ENCODE peak calls at places on chromosomes 4 and X, in seven cellular contexts. I is colonic mucosa, G is H1, E is RWPE1, Y is transverse colon, J is foreskin fibroblast, T is nephron progenitor cell. F is an unnamed sample.

GRCh38 chr4:140237616-140238352 is 83.8 kb upstream of the MAML3 start:
- DNase-seq in I (peak; percentile 80), G (peak; percentile 71), E (no peak), Y (peak; percentile 71), J (peak; percentile 98), T (peak; percentile 65), F (peak; percentile 91)

GRCh38 chr4:185115827-185116232 is 27.2 kb upstream of the SLC25A4 start:
- DNase-seq in I (peak; percentile 56), G (peak; percentile 52), E (no peak), Y (peak; percentile 24), J (peak; percentile 81), T (peak; percentile 59), F (peak; percentile 94)

GRCh38 chr4:10260777-10261176 is 144.2 kb upstream of the WDR1 start:
- DNase-seq in I (no peak), G (no peak), E (no peak), Y (no peak), J (no peak), T (no peak), F (no peak)

GRCh38 chrX:40327085-40327484 is 229.3 kb upstream of the BCOR start:
- DNase-seq in I (no peak), G (no peak), E (no peak), Y (no peak), J (no peak), T (no peak), F (no peak)

GRCh38 chr4:23023121-23023520 is 330.4 kb downstream of the GBA3 start:
- DNase-seq in I (no peak), G (no peak), E (no peak), Y (no peak), J (no peak), T (no peak), F (no peak)

GRCh38 chr4:82811838-82812672 is 13.5 kb upstream of the SCD5 start:
- DNase-seq in I (no peak), G (no peak), E (no peak), Y (no peak), J (no peak), T (no peak), F (no peak)

GRCh38 chr4:55020131-55020530 is 105.3 kb downstream of the KDR start:
- DNase-seq in I (no peak), G (no peak), E (no peak), Y (no peak), J (no peak), T (no peak), F (no peak)

GRCh38 chr4:94892051-94892450 is 134.3 kb downstream of the BMPR1B start:
- DNase-seq in I (no peak), G (no peak), E (peak; percentile 7), Y (no peak), J (no peak), T (no peak), F (no peak)

GRCh38 chr4:151117371-151117962 is 18.0 kb downstream of the RPS3A start:
- DNase-seq in I (peak; percentile 64), G (peak; percentile 78), E (peak; percentile 65), Y (peak; percentile 63), J (peak; percentile 50), T (peak; percentile 70), F (peak; percentile 82)

GRCh38 chr4:61605971-61606370 is 405.8 kb downstream of the ADGRL3 start:
- DNase-seq in I (no peak), G (no peak), E (no peak), Y (no peak), J (no peak), T (no peak), F (no peak)

GRCh38 chr4:26425953-26426352 is 64.3 kb downstream of the CCKAR start:
- DNase-seq in I (no peak), G (no peak), E (no peak), Y (no peak), J (no peak), T (no peak), F (no peak)

GRCh38 chr4:57080781-57081650 is 29.2 kb downstream of the IGFBP7 start:
- DNase-seq in I (no peak), G (no peak), E (peak; percentile 93), Y (no peak), J (peak; percentile 95), T (no peak), F (peak; percentile 96)

GRCh38 chrX:8939344-8939743 is 94.6 kb downstream of the FAM9B start:
- DNase-seq in I (no peak), G (no peak), E (no peak), Y (no peak), J (no peak), T (no peak), F (no peak)

GRCh38 chrX:52852110-52852872 is 15.6 kb downstream of the XAGE3 start:
- DNase-seq in I (no peak), G (no peak), E (no peak), Y (no peak), J (peak; percentile 43), T (no peak), F (peak; percentile 21)

GRCh38 chr4:120829113-120829831 is 93.3 kb downstream of the PRDM5 start:
- DNase-seq in I (no peak), G (no peak), E (no peak), Y (no peak), J (no peak), T (no peak), F (peak; percentile 18)

GRCh38 chr4:117889978-117890377 is 144.3 kb upstream of the NDST3 start:
- DNase-seq in I (no peak), G (no peak), E (no peak), Y (no peak), J (no peak), T (no peak), F (no peak)

GRCh38 chrX:154836163-154836562 is 1.7 kb upstream of the SMIM9 start:
- DNase-seq in I (no peak), G (no peak), E (no peak), Y (no peak), J (no peak), T (no peak), F (no peak)

GRCh38 chr4:161714022-161714751 is 449.6 kb downstream of the FSTL5 start:
- DNase-seq in I (no peak), G (no peak), E (peak; percentile 70), Y (no peak), J (peak; percentile 84), T (no peak), F (peak; percentile 2)

GRCh38 chr4:185396724-185397402 is at the start of gene ANKRD37:
- DNase-seq in I (peak; percentile 57), G (peak; percentile 92), E (peak; percentile 38), Y (peak; percentile 62), J (no peak), T (no peak), F (peak; percentile 44)

GRCh38 chr4:3290889-3291321 is 1.9 kb upstream of the RGS12 start:
- DNase-seq in I (peak; percentile 20), G (no peak), E (no peak), Y (no peak), J (no peak), T (no peak), F (no peak)

GRCh38 chrX:71489540-71489939 is 43.4 kb upstream of the OGT start:
- DNase-seq in I (no peak), G (no peak), E (no peak), Y (no peak), J (no peak), T (no peak), F (no peak)

DNA sequence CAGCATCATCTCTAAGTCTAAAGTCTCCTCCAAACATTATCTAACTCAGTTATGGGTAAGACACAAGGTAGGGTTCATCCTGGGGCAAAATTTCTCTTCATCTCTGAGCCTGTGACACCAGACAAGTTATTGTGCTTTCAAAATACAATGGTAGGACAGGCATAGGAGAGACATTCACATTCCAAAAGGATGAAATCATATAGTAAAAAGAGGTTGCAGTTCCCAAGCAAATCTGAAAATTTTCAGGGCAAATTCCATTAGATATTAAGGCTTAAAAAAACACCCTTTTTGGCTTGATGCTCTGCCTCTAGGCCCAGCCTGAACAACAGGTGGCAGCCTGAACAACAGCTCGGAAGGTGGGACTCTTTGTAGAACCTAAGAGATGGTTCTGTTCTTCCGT is 448.3 kb upstream of the SLIT2 start:
- DNase-seq in I (no peak), G (no peak), E (no peak), Y (no peak), J (no peak), T (no peak), F (peak; percentile 43)
- TF ChIP-seq CTCF in I (no peak), G (no peak), E (no peak), Y (no peak), J (no peak), T (no peak), F (no peak)

GRCh38 chrX:123976671-123977316 is 15.3 kb downstream of the STAG2 start:
- DNase-seq in I (no peak), G (no peak), E (peak; percentile 20), Y (no peak), J (no peak), T (no peak), F (peak; percentile 61)
- TF ChIP-seq CTCF in I (no peak), G (no peak), E (peak; percentile 11), Y (peak; percentile 9), J (no peak), T (no peak), F (no peak)

DNA sequence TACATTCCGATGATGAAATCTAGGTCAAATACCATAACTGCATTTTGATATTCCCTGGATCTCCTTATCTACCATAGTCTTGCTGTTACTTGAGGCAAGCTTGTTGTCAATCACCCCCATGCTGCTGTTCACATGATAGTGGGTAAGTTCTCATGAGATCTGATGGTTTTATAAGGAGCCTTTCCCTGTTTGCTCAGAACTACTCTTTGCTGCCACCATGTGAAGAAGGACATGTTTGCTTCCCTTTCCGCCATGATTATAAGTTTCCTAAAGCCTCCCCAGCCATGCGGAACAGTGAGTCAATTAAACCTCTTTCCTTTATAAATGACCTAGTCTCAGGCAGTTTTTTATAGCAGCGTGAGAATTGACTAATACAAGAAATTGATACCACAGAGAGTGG is 432.0 kb downstream of the GLUD2 start:
- DNase-seq in I (no peak), G (no peak), E (no peak), Y (no peak), J (no peak), T (no peak), F (no peak)
- TF ChIP-seq CTCF in I (no peak), G (no peak), E (no peak), Y (no peak), J (no peak), T (no peak), F (no peak)

GRCh38 chr4:183758006-183758734 is 99.1 kb downstream of the TRAPPC11 start:
- DNase-seq in I (peak; percentile 73), G (peak; percentile 80), E (no peak), Y (peak; percentile 76), J (no peak), T (peak; percentile 56), F (peak; percentile 35)
- TF ChIP-seq CTCF in I (peak; percentile 46), G (peak; percentile 94), E (no peak), Y (peak; percentile 54), J (no peak), T (peak; percentile 47), F (peak; percentile 50)

DNA sequence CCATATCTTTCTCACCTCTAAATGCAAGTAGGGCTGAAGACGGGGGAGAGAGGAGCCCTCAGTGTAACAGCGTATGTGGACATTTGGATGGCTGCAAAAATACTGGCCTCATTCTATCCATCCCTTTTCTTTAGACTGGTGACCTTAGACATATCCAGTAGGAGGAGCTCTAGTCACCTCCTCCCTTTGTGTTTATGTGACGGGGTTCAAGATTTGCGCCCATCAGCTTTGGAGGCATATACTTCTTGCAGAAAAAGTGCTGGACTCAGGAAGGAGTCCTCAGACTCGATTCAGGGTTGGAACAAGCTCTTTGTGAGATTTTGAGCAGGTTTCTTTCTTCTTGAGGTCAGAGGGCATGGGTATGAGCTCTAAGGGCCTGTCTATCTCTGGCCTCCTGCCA is 86.2 kb downstream of the MAMLD1 start:
- DNase-seq in I (no peak), G (no peak), E (no peak), Y (no peak), J (no peak), T (no peak), F (no peak)
- TF ChIP-seq CTCF in I (no peak), G (no peak), E (no peak), Y (no peak), J (no peak), T (no peak), F (no peak)

F was measured in cardiac fibroblast.